ENCODE peak calls at places on chromosomes 11 and 22, in six cellular contexts. One of them, this sample, is unnamed.

GRCh38 chr11:69123593-69124545 is 31.9 kb upstream of the SMIM38 start:
- DNase-seq in left ventricle myocardium inferior: no peak
- DNase-seq in endothelial cell of umbilical vein: no peak
- DNase-seq in mucosa of descending colon: peak; percentile 18
- DNase-seq in pancreas: peak; percentile 47
- DNase-seq in mammary epithelial cell: no peak
- DNase-seq in this sample: no peak

GRCh38 chr11:32446227-32446626 is 10.9 kb upstream of the WT1 start:
- DNase-seq in left ventricle myocardium inferior: no peak
- DNase-seq in endothelial cell of umbilical vein: no peak
- DNase-seq in mucosa of descending colon: no peak
- DNase-seq in pancreas: no peak
- DNase-seq in mammary epithelial cell: no peak
- DNase-seq in this sample: no peak

GRCh38 chr11:44596541-44597276 is 31.2 kb downstream of the CD82 start:
- DNase-seq in left ventricle myocardium inferior: no peak
- DNase-seq in endothelial cell of umbilical vein: no peak
- DNase-seq in mucosa of descending colon: no peak
- DNase-seq in pancreas: no peak
- DNase-seq in mammary epithelial cell: peak; percentile 28
- DNase-seq in this sample: peak; percentile 28

GRCh38 chr22:31692186-31692886 is 30.3 kb upstream of the PISD start:
- DNase-seq in left ventricle myocardium inferior: no peak
- DNase-seq in endothelial cell of umbilical vein: no peak
- DNase-seq in mucosa of descending colon: no peak
- DNase-seq in pancreas: no peak
- DNase-seq in mammary epithelial cell: peak; percentile 69
- DNase-seq in this sample: no peak

GRCh38 chr22:20569059-20570058 is 61.9 kb downstream of the MED15 start:
- DNase-seq in left ventricle myocardium inferior: peak; percentile 61
- DNase-seq in endothelial cell of umbilical vein: no peak
- DNase-seq in mucosa of descending colon: peak; percentile 49
- DNase-seq in pancreas: no peak
- DNase-seq in mammary epithelial cell: peak; percentile 93
- DNase-seq in this sample: peak; percentile 90

GRCh38 chr11:71406681-71407080 is 41.5 kb downstream of the DHCR7 start:
- DNase-seq in left ventricle myocardium inferior: no peak
- DNase-seq in endothelial cell of umbilical vein: no peak
- DNase-seq in mucosa of descending colon: no peak
- DNase-seq in pancreas: no peak
- DNase-seq in mammary epithelial cell: no peak
- DNase-seq in this sample: no peak

GRCh38 chr22:32202539-32203180 is 2.2 kb downstream of the RFPL2 start:
- DNase-seq in left ventricle myocardium inferior: peak; percentile 26
- DNase-seq in endothelial cell of umbilical vein: peak; percentile 45
- DNase-seq in mucosa of descending colon: peak; percentile 71
- DNase-seq in pancreas: no peak
- DNase-seq in mammary epithelial cell: peak; percentile 51
- DNase-seq in this sample: peak; percentile 20

GRCh38 chr11:128830290-128830813 is 36.7 kb downstream of the KCNJ1 start:
- DNase-seq in left ventricle myocardium inferior: no peak
- DNase-seq in endothelial cell of umbilical vein: no peak
- DNase-seq in mucosa of descending colon: no peak
- DNase-seq in pancreas: no peak
- DNase-seq in mammary epithelial cell: no peak
- DNase-seq in this sample: peak; percentile 38

GRCh38 chr11:65429069-65429681 is 6.6 kb downstream of the NEAT1 start:
- DNase-seq in left ventricle myocardium inferior: no peak
- DNase-seq in endothelial cell of umbilical vein: peak; percentile 70
- DNase-seq in mucosa of descending colon: peak; percentile 50
- DNase-seq in pancreas: no peak
- DNase-seq in mammary epithelial cell: peak; percentile 79
- DNase-seq in this sample: no peak

GRCh38 chr11:69400769-69401590 is 80.5 kb upstream of the LINC01488 start:
- DNase-seq in left ventricle myocardium inferior: no peak
- DNase-seq in endothelial cell of umbilical vein: no peak
- DNase-seq in mucosa of descending colon: no peak
- DNase-seq in pancreas: peak; percentile 51
- DNase-seq in mammary epithelial cell: no peak
- DNase-seq in this sample: no peak

GRCh38 chr22:20524004-20524481 is 16.6 kb downstream of the MED15 start:
- DNase-seq in left ventricle myocardium inferior: no peak
- DNase-seq in endothelial cell of umbilical vein: no peak
- DNase-seq in mucosa of descending colon: no peak
- DNase-seq in pancreas: no peak
- DNase-seq in mammary epithelial cell: peak; percentile 65
- DNase-seq in this sample: no peak

DNA sequence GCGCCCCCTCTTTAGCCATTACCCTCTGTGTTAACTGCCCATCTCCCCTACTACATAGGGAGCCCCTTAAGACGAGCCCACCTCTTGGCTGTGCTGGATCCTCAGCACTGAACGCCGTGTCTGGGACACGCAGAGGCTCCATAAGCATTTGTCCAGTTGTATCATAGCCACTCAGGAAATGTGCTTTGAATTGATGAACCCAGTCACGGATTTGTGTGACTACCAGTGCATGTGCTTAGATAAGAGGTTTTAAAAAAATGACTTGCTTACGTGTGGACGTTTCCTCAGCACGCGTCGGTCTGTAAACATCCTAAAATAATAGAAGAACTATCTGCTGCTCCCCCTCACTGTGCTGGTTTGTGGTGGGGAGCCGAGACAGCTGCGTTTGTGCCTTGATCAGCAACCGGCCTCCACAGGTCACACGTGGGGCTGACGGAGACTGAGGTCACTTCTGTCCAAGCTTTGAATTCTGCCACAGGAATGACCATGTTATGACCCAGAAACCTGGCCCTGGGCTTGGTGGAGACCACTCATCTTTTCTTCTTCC is 4.2 kb downstream of the MICAL2 start:
- DNase-seq in left ventricle myocardium inferior: no peak
- DNase-seq in endothelial cell of umbilical vein: peak; percentile 52
- DNase-seq in mucosa of descending colon: no peak
- DNase-seq in pancreas: no peak
- DNase-seq in mammary epithelial cell: no peak
- DNase-seq in this sample: no peak
- H3K36me3 ChIP-seq in left ventricle myocardium inferior: no peaks in the 10 kb centered on the region
- H3K36me3 ChIP-seq in endothelial cell of umbilical vein: peaks cover 2% of the 10 kb centered on the region
- H3K36me3 ChIP-seq in mucosa of descending colon: no peaks in the 10 kb centered on the region
- H3K36me3 ChIP-seq in pancreas: no peaks in the 10 kb centered on the region
- H3K36me3 ChIP-seq in mammary epithelial cell: peaks cover 15% of the 10 kb centered on the region
- H3K36me3 ChIP-seq in this sample: no peaks in the 10 kb centered on the region

DNA sequence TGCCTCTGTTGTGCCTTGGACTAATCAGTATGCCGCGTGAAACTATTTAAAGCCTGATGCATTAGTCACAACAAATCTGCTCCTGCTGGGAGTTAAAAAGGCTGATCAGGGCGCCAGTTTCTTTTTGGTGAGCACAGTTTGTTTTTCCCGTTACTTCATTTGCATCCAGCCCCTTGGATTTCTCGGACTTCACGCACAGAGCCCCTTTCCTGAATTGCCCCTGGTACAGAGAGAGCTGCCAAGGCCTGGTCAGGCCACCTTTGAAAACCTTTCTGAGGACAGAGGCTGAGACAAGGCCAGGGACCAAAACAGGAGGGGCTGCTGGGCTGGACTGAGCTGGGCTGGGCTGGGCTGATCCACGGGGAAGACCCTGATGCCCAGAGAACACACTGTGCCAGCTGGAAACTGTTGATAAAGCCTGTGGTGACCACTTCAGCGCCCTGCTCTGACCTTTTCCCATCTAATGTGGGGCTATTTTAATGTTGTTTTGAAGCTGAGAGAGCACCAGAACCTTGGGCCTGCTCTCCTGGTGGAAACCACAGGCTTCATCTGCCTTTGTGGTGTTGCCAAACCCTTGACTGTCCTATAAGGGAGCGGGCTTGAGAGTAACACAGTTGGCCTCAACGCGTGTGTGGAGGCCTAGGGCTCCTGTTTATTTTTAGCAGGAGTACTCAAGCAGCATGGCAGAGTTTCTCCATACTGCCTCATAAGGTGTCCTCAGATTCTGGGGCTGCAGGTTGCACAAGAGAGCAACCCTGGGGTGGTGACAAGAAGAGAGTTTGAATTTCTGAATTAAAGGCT is 44.2 kb downstream of the NAV2 start:
- DNase-seq in left ventricle myocardium inferior: peak; percentile 48
- DNase-seq in endothelial cell of umbilical vein: peak; percentile 46
- DNase-seq in mucosa of descending colon: no peak
- DNase-seq in pancreas: no peak
- DNase-seq in mammary epithelial cell: no peak
- DNase-seq in this sample: no peak
- H3K4me3 ChIP-seq in left ventricle myocardium inferior: peak overlapping the region; percentile 14
- H3K4me3 ChIP-seq in endothelial cell of umbilical vein: no peak overlapping the region
- H3K4me3 ChIP-seq in mucosa of descending colon: no peak overlapping the region
- H3K4me3 ChIP-seq in pancreas: no peak overlapping the region
- H3K4me3 ChIP-seq in mammary epithelial cell: no peak overlapping the region
- H3K4me3 ChIP-seq in this sample: no peak overlapping the region

GRCh38 chr22:39284983-39285382 is 34.4 kb downstream of the RPL3 start:
- DNase-seq in left ventricle myocardium inferior: no peak
- DNase-seq in endothelial cell of umbilical vein: no peak
- DNase-seq in mucosa of descending colon: no peak
- DNase-seq in pancreas: no peak
- DNase-seq in mammary epithelial cell: no peak
- DNase-seq in this sample: no peak

GRCh38 chr22:39287076-39287743 is 32.2 kb downstream of the RPL3 start:
- DNase-seq in left ventricle myocardium inferior: no peak
- DNase-seq in endothelial cell of umbilical vein: peak; percentile 50
- DNase-seq in mucosa of descending colon: no peak
- DNase-seq in pancreas: no peak
- DNase-seq in mammary epithelial cell: no peak
- DNase-seq in this sample: no peak

GRCh38 chr22:39283312-39284141 is 35.9 kb downstream of the RPL3 start:
- DNase-seq in left ventricle myocardium inferior: peak; percentile 63
- DNase-seq in endothelial cell of umbilical vein: peak; percentile 91
- DNase-seq in mucosa of descending colon: peak; percentile 23
- DNase-seq in pancreas: no peak
- DNase-seq in mammary epithelial cell: peak; percentile 52
- DNase-seq in this sample: no peak

GRCh38 chr22:39282642-39283311 is 36.6 kb downstream of the RPL3 start:
- DNase-seq in left ventricle myocardium inferior: no peak
- DNase-seq in endothelial cell of umbilical vein: peak; percentile 89
- DNase-seq in mucosa of descending colon: no peak
- DNase-seq in pancreas: no peak
- DNase-seq in mammary epithelial cell: no peak
- DNase-seq in this sample: no peak

GRCh38 chr22:39284142-39284980 is 35.1 kb downstream of the RPL3 start:
- DNase-seq in left ventricle myocardium inferior: no peak
- DNase-seq in endothelial cell of umbilical vein: no peak
- DNase-seq in mucosa of descending colon: no peak
- DNase-seq in pancreas: no peak
- DNase-seq in mammary epithelial cell: peak; percentile 51
- DNase-seq in this sample: no peak
- H3K4me1 ChIP-seq in left ventricle myocardium inferior: peaks cover 44% of the 10 kb centered on the region
- H3K4me1 ChIP-seq in endothelial cell of umbilical vein: peaks cover 40% of the 10 kb centered on the region
- H3K4me1 ChIP-seq in mucosa of descending colon: no peaks in the 10 kb centered on the region
- H3K4me1 ChIP-seq in pancreas: peaks cover 2% of the 10 kb centered on the region
- H3K4me1 ChIP-seq in mammary epithelial cell: peaks cover 22% of the 10 kb centered on the region
- H3K4me1 ChIP-seq in this sample: no peaks in the 10 kb centered on the region

GRCh38 chr22:36324414-36324813 is 63.4 kb downstream of the MYH9 start:
- DNase-seq in left ventricle myocardium inferior: no peak
- DNase-seq in endothelial cell of umbilical vein: no peak
- DNase-seq in mucosa of descending colon: no peak
- DNase-seq in pancreas: no peak
- DNase-seq in mammary epithelial cell: no peak
- DNase-seq in this sample: no peak
- H3K36me3 ChIP-seq in left ventricle myocardium inferior: peaks cover 78% of the 10 kb centered on the region
- H3K36me3 ChIP-seq in endothelial cell of umbilical vein: peaks cover 73% of the 10 kb centered on the region
- H3K36me3 ChIP-seq in mucosa of descending colon: peaks cover 10% of the 10 kb centered on the region
- H3K36me3 ChIP-seq in pancreas: peaks cover 54% of the 10 kb centered on the region
- H3K36me3 ChIP-seq in mammary epithelial cell: peaks cover 66% of the 10 kb centered on the region
- H3K36me3 ChIP-seq in this sample: peaks cover 51% of the 10 kb centered on the region

GRCh38 chr22:44549021-44549420 is 51.0 kb upstream of the RTL6 start:
- DNase-seq in left ventricle myocardium inferior: no peak
- DNase-seq in endothelial cell of umbilical vein: no peak
- DNase-seq in mucosa of descending colon: no peak
- DNase-seq in pancreas: peak; percentile 35
- DNase-seq in mammary epithelial cell: no peak
- DNase-seq in this sample: no peak

GRCh38 chr22:44549701-44550100 is 51.7 kb upstream of the RTL6 start:
- DNase-seq in left ventricle myocardium inferior: no peak
- DNase-seq in endothelial cell of umbilical vein: no peak
- DNase-seq in mucosa of descending colon: no peak
- DNase-seq in pancreas: no peak
- DNase-seq in mammary epithelial cell: no peak
- DNase-seq in this sample: no peak

GRCh38 chr22:44554411-44554810 is 56.4 kb upstream of the RTL6 start:
- DNase-seq in left ventricle myocardium inferior: no peak
- DNase-seq in endothelial cell of umbilical vein: no peak
- DNase-seq in mucosa of descending colon: no peak
- DNase-seq in pancreas: peak; percentile 28
- DNase-seq in mammary epithelial cell: no peak
- DNase-seq in this sample: no peak

GRCh38 chr22:44547371-44547770 is 49.3 kb upstream of the RTL6 start:
- DNase-seq in left ventricle myocardium inferior: no peak
- DNase-seq in endothelial cell of umbilical vein: no peak
- DNase-seq in mucosa of descending colon: no peak
- DNase-seq in pancreas: peak; percentile 21
- DNase-seq in mammary epithelial cell: no peak
- DNase-seq in this sample: no peak

DNA sequence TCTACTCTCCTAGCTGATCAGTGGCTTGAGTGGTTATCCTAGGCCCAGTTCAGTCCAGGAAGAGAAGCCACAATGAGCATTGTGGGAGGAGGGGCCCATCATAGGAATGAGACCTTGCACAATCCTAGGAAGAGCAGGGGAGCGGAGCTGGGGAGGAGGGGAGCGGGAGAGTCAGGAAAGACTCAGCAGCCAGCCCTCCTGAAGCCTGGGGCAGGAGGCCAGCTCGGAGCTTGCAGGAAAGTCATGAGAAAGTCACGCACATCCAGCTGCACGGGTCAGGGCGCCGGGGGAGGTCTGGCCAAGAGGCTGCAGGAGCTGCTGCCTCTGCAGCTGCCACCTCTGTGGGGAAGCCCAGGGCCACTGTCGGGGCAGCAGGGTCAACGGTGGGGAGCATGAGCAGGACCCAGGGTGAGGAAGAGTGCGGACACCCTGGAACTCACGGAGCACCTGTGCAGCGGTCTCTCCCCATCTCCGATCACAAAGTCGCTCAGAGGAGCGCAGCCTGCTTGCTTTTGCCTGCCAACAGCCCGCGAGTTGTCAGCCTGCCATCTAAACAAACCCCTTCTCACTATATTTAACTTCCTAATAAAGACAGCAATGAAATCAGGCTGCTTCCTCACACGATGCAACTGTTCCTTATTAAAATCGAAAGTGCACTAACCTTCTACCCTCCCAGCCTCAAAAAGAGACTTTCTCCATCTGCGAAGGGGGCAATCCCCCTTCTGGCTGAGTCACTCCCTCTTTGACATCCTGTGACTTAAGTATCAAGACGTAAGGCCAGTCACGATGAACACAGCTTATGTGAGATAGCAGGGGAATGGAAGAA is 52.8 kb upstream of the RTL6 start:
- DNase-seq in left ventricle myocardium inferior: peak; percentile 72
- DNase-seq in endothelial cell of umbilical vein: peak; percentile 1
- DNase-seq in mucosa of descending colon: peak; percentile 54
- DNase-seq in pancreas: peak; percentile 57
- DNase-seq in mammary epithelial cell: peak; percentile 49
- DNase-seq in this sample: no peak
- H3K4me3 ChIP-seq in left ventricle myocardium inferior: peak overlapping the region; percentile 61
- H3K4me3 ChIP-seq in endothelial cell of umbilical vein: no peak overlapping the region
- H3K4me3 ChIP-seq in mucosa of descending colon: no peak overlapping the region
- H3K4me3 ChIP-seq in pancreas: no peak overlapping the region
- H3K4me3 ChIP-seq in mammary epithelial cell: no peak overlapping the region
- H3K4me3 ChIP-seq in this sample: no peak overlapping the region

This sample was measured in naive thymus-derived CD4-positive, alpha-beta T cell.